ENCODE peak calls at places on chromosomes 7 and 10, in eight cellular contexts. M is lung microvascular endothelial cell; Z is LoVo; N is Caki2; Y is stimulated activated CD8-positive, alpha-beta memory T cell treated with anti-CD3 and anti-CD28 coated beads, Interleukin-15, amount 100 ng/mL, for 24 hours; E is anterior cingulate cortex; S is iris pigment epithelial cell; W is Right ventricle myocardium superior. T is an unnamed sample.

GRCh38 chr7:107971613-107972012 is 31.3 kb downstream of the LAMB1 start:
- DNase-seq in N (no peak), Y (no peak), E (no peak), Z (no peak), M (no peak), W (peak; percentile 70), S (peak; percentile 28), T (peak; percentile 28)

GRCh38 chr10:122245136-122245535 is 26.0 kb upstream of the BTBD16 start:
- DNase-seq in Y (no peak), E (no peak), W (no peak), Z (no peak), M (no peak), S (no peak), N (no peak), T (no peak)

GRCh38 chr7:30906520-30907240 is 5.0 kb upstream of the AQP1 start:
- DNase-seq in W (no peak), E (no peak), Y (no peak), N (no peak), M (no peak), Z (no peak), S (peak; percentile 9), T (no peak)

GRCh38 chr7:118352854-118353453 is 128.4 kb downstream of the ANKRD7 start:
- DNase-seq in Z (peak; percentile 55), N (peak; percentile 18), E (no peak), S (peak; percentile 7), W (no peak), Y (no peak), M (no peak), T (no peak)

GRCh38 chr10:78763651-78764395 is 304.9 kb upstream of the ZMIZ1 start:
- DNase-seq in Y (no peak), N (no peak), Z (no peak), M (no peak), W (peak; percentile 64), E (peak; percentile 40), S (no peak), T (no peak)

GRCh38 chr7:80273327-80273726 is 138.7 kb downstream of the GNAI1 start:
- DNase-seq in W (no peak), S (peak; percentile 65), E (no peak), Y (no peak), Z (no peak), N (no peak), M (no peak), T (no peak)

GRCh38 chr10:6364283-6364682 is 161.6 kb downstream of the PFKFB3 start:
- DNase-seq in N (no peak), Z (no peak), E (no peak), M (no peak), Y (no peak), S (no peak), W (no peak), T (no peak)

GRCh38 chr7:28509256-28510021 is 97.1 kb downstream of the CREB5 start:
- DNase-seq in S (no peak), M (no peak), E (no peak), Z (no peak), W (no peak), Y (no peak), N (no peak), T (peak; percentile 73)

GRCh38 chr7:43669286-43670081 is 59.8 kb downstream of the COA1 start:
- DNase-seq in M (no peak), N (peak; percentile 81), Y (no peak), S (peak; percentile 71), W (no peak), Z (no peak), E (peak; percentile 8), T (peak; percentile 33)

GRCh38 chr7:2821161-2821841 is 22.8 kb downstream of the GNA12 start:
- DNase-seq in Z (no peak), S (peak; percentile 79), M (peak; percentile 86), E (no peak), Y (no peak), N (peak; percentile 84), W (no peak), T (peak; percentile 67)

GRCh38 chr7:105853931-105854419 is 22.4 kb downstream of the ATXN7L1 start:
- DNase-seq in N (no peak), S (no peak), Z (no peak), E (peak; percentile 15), M (no peak), Y (no peak), W (no peak), T (peak; percentile 44)

GRCh38 chr7:118870187-118870586 is 645.7 kb downstream of the ANKRD7 start:
- DNase-seq in E (no peak), M (no peak), N (no peak), Z (no peak), S (no peak), W (no peak), Y (no peak), T (no peak)

GRCh38 chr7:135210818-135211178 is 528 bp downstream of the WDR91 start:
- DNase-seq in Y (no peak), E (no peak), N (peak; percentile 25), W (no peak), S (peak; percentile 31), Z (no peak), M (peak; percentile 40), T (peak; percentile 41)

GRCh38 chr7:1810961-1811849 is 141.1 kb downstream of the ELFN1 start:
- DNase-seq in E (no peak), Y (no peak), S (peak; percentile 19), W (no peak), N (no peak), Z (no peak), M (no peak), T (no peak)

GRCh38 chr7:69656890-69657289 is 58.6 kb downstream of the AUTS2 start:
- DNase-seq in Y (no peak), S (peak; percentile 7), N (no peak), M (no peak), Z (no peak), E (no peak), W (peak; percentile 64), T (no peak)

GRCh38 chr7:27784399-27785053 is 44.6 kb downstream of the TAX1BP1 start:
- DNase-seq in N (peak; percentile 70), E (no peak), Y (no peak), S (peak; percentile 66), W (no peak), Z (peak; percentile 87), M (peak; percentile 60), T (peak; percentile 85)

GRCh38 chr10:31622993-31623392 is 304.0 kb downstream of the ZEB1 start:
- DNase-seq in M (no peak), N (no peak), W (no peak), S (no peak), Y (no peak), Z (no peak), E (no peak), T (no peak)

GRCh38 chr7:155206286-155207020 is 91.2 kb upstream of the INSIG1 start:
- DNase-seq in S (peak; percentile 78), W (peak; percentile 73), N (peak; percentile 92), M (peak; percentile 99), E (no peak), Z (no peak), Y (no peak), T (peak; percentile 98)

GRCh38 chr7:143299346-143299745 is 11.2 kb downstream of the CASP2 start:
- DNase-seq in N (no peak), S (peak; percentile 34), Y (no peak), W (no peak), M (no peak), E (no peak), Z (no peak), T (no peak)

GRCh38 chr10:46254467-46254866 is 32.3 kb upstream of the ANTXRL start:
- DNase-seq in Z (no peak), S (no peak), W (no peak), N (no peak), M (no peak), Y (no peak), E (no peak), T (no peak)

GRCh38 chr7:28953628-28954027 is 4.5 kb downstream of the TRIL start:
- DNase-seq in N (no peak), Y (no peak), M (peak; percentile 17), Z (no peak), W (no peak), E (no peak), S (peak; percentile 43), T (peak; percentile 27)

GRCh38 chr7:147756290-147756689 is 834.3 kb upstream of the C7orf33 start:
- DNase-seq in S (no peak), W (no peak), M (no peak), Z (no peak), Y (no peak), E (no peak), N (no peak), T (no peak)

GRCh38 chr7:42237162-42237821 is at the start of gene GLI3:
- DNase-seq in W (peak; percentile 89), M (peak; percentile 56), Y (no peak), N (peak; percentile 94), E (peak; percentile 78), S (peak; percentile 97), Z (peak; percentile 44), T (peak; percentile 90)

GRCh38 chr10:115665549-115665948 is 572.4 kb downstream of the ATRNL1 start:
- DNase-seq in Z (no peak), S (no peak), W (no peak), N (no peak), Y (no peak), E (no peak), M (no peak), T (no peak)

GRCh38 chr7:80563561-80564327 is 51.9 kb upstream of the GNAT3 start:
- DNase-seq in M (no peak), Y (no peak), E (no peak), N (no peak), Z (no peak), W (no peak), S (no peak), T (no peak)

GRCh38 chr10:110005716-110006115 is 2.1 kb upstream of the ADD3 start:
- DNase-seq in E (peak; percentile 46), M (peak; percentile 36), Z (no peak), S (peak; percentile 75), W (peak; percentile 56), N (peak; percentile 65), Y (no peak), T (no peak)

GRCh38 chr7:82325416-82325815 is 118.2 kb downstream of the CACNA2D1 start:
- DNase-seq in M (no peak), Y (no peak), E (no peak), Z (no peak), S (peak; percentile 26), N (no peak), W (no peak), T (no peak)

GRCh38 chr7:95843286-95843685 is 70.9 kb downstream of the DYNC1I1 start:
- DNase-seq in M (peak; percentile 25), S (peak; percentile 16), W (no peak), N (no peak), E (no peak), Y (no peak), Z (no peak), T (peak; percentile 14)

GRCh38 chr10:30818010-30818660 is 188.6 kb upstream of the LYZL2 start:
- DNase-seq in N (peak; percentile 90), S (peak; percentile 74), E (no peak), Y (no peak), W (peak; percentile 81), M (peak; percentile 93), Z (no peak), T (peak; percentile 92)

GRCh38 chr7:15921576-15921975 is 235.1 kb upstream of the MEOX2 start:
- DNase-seq in E (no peak), M (peak; percentile 52), S (no peak), Z (no peak), N (peak; percentile 42), Y (no peak), W (no peak), T (peak; percentile 59)

GRCh38 chr7:121329460-121330052 is 756 bp downstream of the WNT16 start:
- DNase-seq in Z (peak; percentile 72), N (no peak), Y (no peak), E (no peak), M (no peak), W (no peak), S (no peak), T (no peak)

GRCh38 chr7:140564643-140565042 is 76.0 kb downstream of the DENND2A start:
- DNase-seq in E (no peak), S (peak; percentile 28), W (no peak), N (peak; percentile 87), Z (no peak), Y (no peak), M (no peak), T (no peak)

GRCh38 chr10:4131407-4132215 is 346.6 kb upstream of the KLF6 start:
- DNase-seq in E (no peak), Z (peak; percentile 59), S (peak; percentile 94), Y (no peak), N (no peak), W (no peak), M (peak; percentile 88), T (peak; percentile 86)

GRCh38 chr10:131617113-131617877 is 283.5 kb upstream of the PPP2R2D start:
- DNase-seq in W (no peak), E (no peak), M (no peak), N (no peak), Y (no peak), Z (no peak), S (no peak), T (no peak)

T was measured in endothelial cell of umbilical vein.